ENCODE peak calls at places on chromosomes 1 and 21, in seven cellular contexts. One of them, this sample, is unnamed.

GRCh38 chr1:196410768-196411167 is 197.5 kb downstream of the KCNT2 start:
- DNase-seq in CD8-positive, alpha-beta T cell: no peak
- DNase-seq in mesenchymal stem cell: no peak
- DNase-seq in H9: no peak
- DNase-seq in naive thymus-derived CD4-positive, alpha-beta T cell: no peak
- DNase-seq in HCT116: no peak
- DNase-seq in pancreas: no peak
- DNase-seq in this sample: no peak

GRCh38 chr1:203702130-203702577 is 62.8 kb upstream of the LAX1 start:
- DNase-seq in CD8-positive, alpha-beta T cell: peak; percentile 57
- DNase-seq in mesenchymal stem cell: peak; percentile 53
- DNase-seq in H9: peak; percentile 66
- DNase-seq in naive thymus-derived CD4-positive, alpha-beta T cell: peak; percentile 63
- DNase-seq in HCT116: peak; percentile 35
- DNase-seq in pancreas: no peak
- DNase-seq in this sample: peak; percentile 27

GRCh38 chr1:163406787-163407186 is 85.0 kb downstream of the NUF2 start:
- DNase-seq in CD8-positive, alpha-beta T cell: no peak
- DNase-seq in mesenchymal stem cell: no peak
- DNase-seq in H9: no peak
- DNase-seq in naive thymus-derived CD4-positive, alpha-beta T cell: no peak
- DNase-seq in HCT116: no peak
- DNase-seq in pancreas: no peak
- DNase-seq in this sample: no peak

GRCh38 chr1:76961181-76961580 is 93.9 kb downstream of the ST6GALNAC5 start:
- DNase-seq in CD8-positive, alpha-beta T cell: no peak
- DNase-seq in mesenchymal stem cell: no peak
- DNase-seq in H9: no peak
- DNase-seq in naive thymus-derived CD4-positive, alpha-beta T cell: no peak
- DNase-seq in HCT116: no peak
- DNase-seq in pancreas: no peak
- DNase-seq in this sample: no peak

GRCh38 chr1:223183268-223183862 is 40.3 kb upstream of the TLR5 start:
- DNase-seq in CD8-positive, alpha-beta T cell: no peak
- DNase-seq in mesenchymal stem cell: no peak
- DNase-seq in H9: no peak
- DNase-seq in naive thymus-derived CD4-positive, alpha-beta T cell: no peak
- DNase-seq in HCT116: no peak
- DNase-seq in pancreas: no peak
- DNase-seq in this sample: no peak

GRCh38 chr21:31860851-31861250 is 12.0 kb upstream of the HUNK start:
- DNase-seq in CD8-positive, alpha-beta T cell: no peak
- DNase-seq in mesenchymal stem cell: no peak
- DNase-seq in H9: no peak
- DNase-seq in naive thymus-derived CD4-positive, alpha-beta T cell: no peak
- DNase-seq in HCT116: no peak
- DNase-seq in pancreas: no peak
- DNase-seq in this sample: no peak

GRCh38 chr1:64539808-64540207 is 69.9 kb downstream of the CACHD1 start:
- DNase-seq in CD8-positive, alpha-beta T cell: no peak
- DNase-seq in mesenchymal stem cell: no peak
- DNase-seq in H9: no peak
- DNase-seq in naive thymus-derived CD4-positive, alpha-beta T cell: no peak
- DNase-seq in HCT116: no peak
- DNase-seq in pancreas: peak; percentile 71
- DNase-seq in this sample: no peak

GRCh38 chr1:244964112-244964971 is 100.0 kb upstream of the HNRNPU start:
- DNase-seq in CD8-positive, alpha-beta T cell: no peak
- DNase-seq in mesenchymal stem cell: peak; percentile 90
- DNase-seq in H9: no peak
- DNase-seq in naive thymus-derived CD4-positive, alpha-beta T cell: no peak
- DNase-seq in HCT116: no peak
- DNase-seq in pancreas: peak; percentile 29
- DNase-seq in this sample: no peak

GRCh38 chr1:150995896-150996295 is 10.8 kb downstream of the MINDY1 start:
- DNase-seq in CD8-positive, alpha-beta T cell: no peak
- DNase-seq in mesenchymal stem cell: peak; percentile 70
- DNase-seq in H9: peak; percentile 62
- DNase-seq in naive thymus-derived CD4-positive, alpha-beta T cell: no peak
- DNase-seq in HCT116: no peak
- DNase-seq in pancreas: no peak
- DNase-seq in this sample: no peak

GRCh38 chr21:34019402-34019801 is 54.0 kb upstream of the MRPS6 start:
- DNase-seq in CD8-positive, alpha-beta T cell: no peak
- DNase-seq in mesenchymal stem cell: no peak
- DNase-seq in H9: no peak
- DNase-seq in naive thymus-derived CD4-positive, alpha-beta T cell: no peak
- DNase-seq in HCT116: no peak
- DNase-seq in pancreas: no peak
- DNase-seq in this sample: no peak

GRCh38 chr21:34018185-34018584 is 55.2 kb upstream of the MRPS6 start:
- DNase-seq in CD8-positive, alpha-beta T cell: no peak
- DNase-seq in mesenchymal stem cell: no peak
- DNase-seq in H9: no peak
- DNase-seq in naive thymus-derived CD4-positive, alpha-beta T cell: no peak
- DNase-seq in HCT116: no peak
- DNase-seq in pancreas: no peak
- DNase-seq in this sample: no peak

GRCh38 chr21:34018910-34019309 is 54.5 kb upstream of the MRPS6 start:
- DNase-seq in CD8-positive, alpha-beta T cell: no peak
- DNase-seq in mesenchymal stem cell: no peak
- DNase-seq in H9: no peak
- DNase-seq in naive thymus-derived CD4-positive, alpha-beta T cell: no peak
- DNase-seq in HCT116: no peak
- DNase-seq in pancreas: no peak
- DNase-seq in this sample: no peak

GRCh38 chr21:34020005-34020847 is 53.2 kb upstream of the MRPS6 start:
- DNase-seq in CD8-positive, alpha-beta T cell: no peak
- DNase-seq in mesenchymal stem cell: no peak
- DNase-seq in H9: no peak
- DNase-seq in naive thymus-derived CD4-positive, alpha-beta T cell: no peak
- DNase-seq in HCT116: no peak
- DNase-seq in pancreas: no peak
- DNase-seq in this sample: no peak

GRCh38 chr21:34017127-34017961 is 56.0 kb upstream of the MRPS6 start:
- DNase-seq in CD8-positive, alpha-beta T cell: no peak
- DNase-seq in mesenchymal stem cell: no peak
- DNase-seq in H9: no peak
- DNase-seq in naive thymus-derived CD4-positive, alpha-beta T cell: no peak
- DNase-seq in HCT116: no peak
- DNase-seq in pancreas: no peak
- DNase-seq in this sample: no peak
- H3K9me3 ChIP-seq in CD8-positive, alpha-beta T cell: peaks cover 6% of the 10 kb centered on the region
- H3K9me3 ChIP-seq in mesenchymal stem cell: peaks cover 52% of the 10 kb centered on the region
- H3K9me3 ChIP-seq in H9: no peaks in the 10 kb centered on the region
- H3K9me3 ChIP-seq in naive thymus-derived CD4-positive, alpha-beta T cell: no peaks in the 10 kb centered on the region
- H3K9me3 ChIP-seq in HCT116: peaks cover 7% of the 10 kb centered on the region
- H3K9me3 ChIP-seq in pancreas: no peaks in the 10 kb centered on the region
- H3K9me3 ChIP-seq in this sample: no peaks in the 10 kb centered on the region

GRCh38 chr1:33714421-33714820 is 149.5 kb upstream of the HMGB4 start:
- DNase-seq in CD8-positive, alpha-beta T cell: no peak
- DNase-seq in mesenchymal stem cell: no peak
- DNase-seq in H9: no peak
- DNase-seq in naive thymus-derived CD4-positive, alpha-beta T cell: no peak
- DNase-seq in HCT116: no peak
- DNase-seq in pancreas: no peak
- DNase-seq in this sample: no peak

GRCh38 chr1:33719771-33720670 is 143.9 kb upstream of the HMGB4 start:
- DNase-seq in CD8-positive, alpha-beta T cell: no peak
- DNase-seq in mesenchymal stem cell: no peak
- DNase-seq in H9: peak; percentile 12
- DNase-seq in naive thymus-derived CD4-positive, alpha-beta T cell: no peak
- DNase-seq in HCT116: no peak
- DNase-seq in pancreas: no peak
- DNase-seq in this sample: no peak

GRCh38 chr1:33718166-33718565 is 145.7 kb upstream of the HMGB4 start:
- DNase-seq in CD8-positive, alpha-beta T cell: no peak
- DNase-seq in mesenchymal stem cell: no peak
- DNase-seq in H9: peak; percentile 17
- DNase-seq in naive thymus-derived CD4-positive, alpha-beta T cell: no peak
- DNase-seq in HCT116: no peak
- DNase-seq in pancreas: no peak
- DNase-seq in this sample: no peak

GRCh38 chr1:33715195-33715811 is 148.6 kb upstream of the HMGB4 start:
- DNase-seq in CD8-positive, alpha-beta T cell: no peak
- DNase-seq in mesenchymal stem cell: no peak
- DNase-seq in H9: no peak
- DNase-seq in naive thymus-derived CD4-positive, alpha-beta T cell: no peak
- DNase-seq in HCT116: no peak
- DNase-seq in pancreas: no peak
- DNase-seq in this sample: no peak

DNA sequence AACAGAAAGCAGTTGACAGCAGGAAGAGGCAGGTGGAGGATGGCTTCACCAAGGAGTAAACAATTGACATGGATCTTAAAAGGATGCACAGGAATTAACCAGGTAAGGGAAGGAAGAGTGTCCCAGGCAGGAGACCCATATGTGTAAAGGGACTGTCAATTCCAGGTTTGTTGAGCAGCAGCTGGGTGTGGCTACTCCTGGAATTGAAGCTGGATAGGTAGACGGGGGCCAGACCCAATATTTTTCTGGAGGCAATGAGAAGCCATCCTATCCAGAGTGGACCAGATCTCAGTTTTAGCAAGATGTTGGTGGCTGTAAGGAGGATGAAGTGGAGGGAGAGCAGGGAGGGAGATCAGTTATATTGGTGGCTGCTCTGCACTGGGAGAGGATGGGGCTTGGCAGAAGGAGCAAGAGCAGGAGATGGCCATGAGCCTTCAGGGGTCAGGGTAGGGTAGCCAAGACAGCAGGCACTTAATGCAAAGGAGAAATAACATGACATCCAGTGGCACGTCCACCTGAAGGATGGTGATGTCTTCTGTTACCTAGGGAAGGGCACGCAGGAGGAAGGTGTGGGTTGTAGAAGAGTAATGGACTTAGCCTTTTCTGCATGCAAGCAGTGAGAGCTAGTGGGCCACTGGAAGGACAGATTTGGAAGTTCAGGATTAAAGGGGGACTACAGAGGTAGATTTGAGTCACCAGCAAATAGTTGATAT is 146.7 kb upstream of the HMGB4 start:
- DNase-seq in CD8-positive, alpha-beta T cell: no peak
- DNase-seq in mesenchymal stem cell: no peak
- DNase-seq in H9: no peak
- DNase-seq in naive thymus-derived CD4-positive, alpha-beta T cell: no peak
- DNase-seq in HCT116: no peak
- DNase-seq in pancreas: no peak
- DNase-seq in this sample: no peak
- H3K9me3 ChIP-seq in CD8-positive, alpha-beta T cell: no peaks in the 10 kb centered on the region
- H3K9me3 ChIP-seq in mesenchymal stem cell: no peaks in the 10 kb centered on the region
- H3K9me3 ChIP-seq in H9: no peaks in the 10 kb centered on the region
- H3K9me3 ChIP-seq in naive thymus-derived CD4-positive, alpha-beta T cell: no peaks in the 10 kb centered on the region
- H3K9me3 ChIP-seq in HCT116: no peaks in the 10 kb centered on the region
- H3K9me3 ChIP-seq in pancreas: no peaks in the 10 kb centered on the region
- H3K9me3 ChIP-seq in this sample: no peaks in the 10 kb centered on the region

GRCh38 chr1:107858323-107858722 is 106.7 kb downstream of the VAV3 start:
- DNase-seq in CD8-positive, alpha-beta T cell: no peak
- DNase-seq in mesenchymal stem cell: no peak
- DNase-seq in H9: no peak
- DNase-seq in naive thymus-derived CD4-positive, alpha-beta T cell: no peak
- DNase-seq in HCT116: no peak
- DNase-seq in pancreas: no peak
- DNase-seq in this sample: no peak

GRCh38 chr1:107863342-107863741 is 101.6 kb downstream of the VAV3 start:
- DNase-seq in CD8-positive, alpha-beta T cell: no peak
- DNase-seq in mesenchymal stem cell: no peak
- DNase-seq in H9: no peak
- DNase-seq in naive thymus-derived CD4-positive, alpha-beta T cell: no peak
- DNase-seq in HCT116: no peak
- DNase-seq in pancreas: no peak
- DNase-seq in this sample: no peak

GRCh38 chr1:107866870-107867269 is 98.1 kb downstream of the VAV3 start:
- DNase-seq in CD8-positive, alpha-beta T cell: no peak
- DNase-seq in mesenchymal stem cell: no peak
- DNase-seq in H9: no peak
- DNase-seq in naive thymus-derived CD4-positive, alpha-beta T cell: no peak
- DNase-seq in HCT116: no peak
- DNase-seq in pancreas: no peak
- DNase-seq in this sample: no peak

GRCh38 chr1:107865627-107866026 is 99.4 kb downstream of the VAV3 start:
- DNase-seq in CD8-positive, alpha-beta T cell: no peak
- DNase-seq in mesenchymal stem cell: no peak
- DNase-seq in H9: no peak
- DNase-seq in naive thymus-derived CD4-positive, alpha-beta T cell: no peak
- DNase-seq in HCT116: no peak
- DNase-seq in pancreas: no peak
- DNase-seq in this sample: no peak

DNA sequence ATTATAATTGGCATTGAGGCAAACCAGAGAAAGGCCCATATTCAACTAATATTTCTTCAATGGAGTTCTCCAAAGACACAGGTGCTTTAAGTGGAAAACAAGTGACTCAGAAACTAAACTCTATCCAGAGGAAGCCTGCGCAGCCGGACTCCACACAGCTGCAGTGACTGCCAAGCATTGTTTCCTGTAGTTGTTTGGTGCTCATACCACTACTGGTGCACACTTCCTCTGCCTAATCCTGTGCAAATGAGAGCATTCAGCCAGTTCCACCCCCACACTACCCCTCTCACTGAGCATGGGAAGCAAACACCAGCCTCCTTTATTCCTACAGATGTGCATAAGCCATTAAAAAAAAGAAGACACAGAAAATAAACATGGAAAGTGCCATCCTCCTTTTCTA is 102.9 kb downstream of the VAV3 start:
- DNase-seq in CD8-positive, alpha-beta T cell: no peak
- DNase-seq in mesenchymal stem cell: no peak
- DNase-seq in H9: no peak
- DNase-seq in naive thymus-derived CD4-positive, alpha-beta T cell: no peak
- DNase-seq in HCT116: no peak
- DNase-seq in pancreas: no peak
- DNase-seq in this sample: no peak
- H3K9me3 ChIP-seq in CD8-positive, alpha-beta T cell: no peaks in the 10 kb centered on the region
- H3K9me3 ChIP-seq in mesenchymal stem cell: no peaks in the 10 kb centered on the region
- H3K9me3 ChIP-seq in H9: no peaks in the 10 kb centered on the region
- H3K9me3 ChIP-seq in naive thymus-derived CD4-positive, alpha-beta T cell: no peaks in the 10 kb centered on the region
- H3K9me3 ChIP-seq in HCT116: no peaks in the 10 kb centered on the region
- H3K9me3 ChIP-seq in pancreas: no peaks in the 10 kb centered on the region
- H3K9me3 ChIP-seq in this sample: no peaks in the 10 kb centered on the region

GRCh38 chr1:12640958-12641272 is 3.0 kb upstream of the AADACL4 start:
- DNase-seq in CD8-positive, alpha-beta T cell: no peak
- DNase-seq in mesenchymal stem cell: no peak
- DNase-seq in H9: no peak
- DNase-seq in naive thymus-derived CD4-positive, alpha-beta T cell: no peak
- DNase-seq in HCT116: no peak
- DNase-seq in pancreas: no peak
- DNase-seq in this sample: no peak

GRCh38 chr1:12643079-12643478 is 806 bp upstream of the AADACL4 start:
- DNase-seq in CD8-positive, alpha-beta T cell: no peak
- DNase-seq in mesenchymal stem cell: no peak
- DNase-seq in H9: no peak
- DNase-seq in naive thymus-derived CD4-positive, alpha-beta T cell: no peak
- DNase-seq in HCT116: no peak
- DNase-seq in pancreas: no peak
- DNase-seq in this sample: no peak

GRCh38 chr1:12644829-12645228 is 944 bp downstream of the AADACL4 start:
- DNase-seq in CD8-positive, alpha-beta T cell: no peak
- DNase-seq in mesenchymal stem cell: no peak
- DNase-seq in H9: no peak
- DNase-seq in naive thymus-derived CD4-positive, alpha-beta T cell: no peak
- DNase-seq in HCT116: no peak
- DNase-seq in pancreas: no peak
- DNase-seq in this sample: no peak

GRCh38 chr1:12644237-12644636 is 352 bp downstream of the AADACL4 start:
- DNase-seq in CD8-positive, alpha-beta T cell: no peak
- DNase-seq in mesenchymal stem cell: no peak
- DNase-seq in H9: no peak
- DNase-seq in naive thymus-derived CD4-positive, alpha-beta T cell: no peak
- DNase-seq in HCT116: no peak
- DNase-seq in pancreas: no peak
- DNase-seq in this sample: no peak

GRCh38 chr1:12643785-12644184 is at the start of gene AADACL4:
- DNase-seq in CD8-positive, alpha-beta T cell: no peak
- DNase-seq in mesenchymal stem cell: no peak
- DNase-seq in H9: no peak
- DNase-seq in naive thymus-derived CD4-positive, alpha-beta T cell: no peak
- DNase-seq in HCT116: no peak
- DNase-seq in pancreas: no peak
- DNase-seq in this sample: no peak
- H3K9me3 ChIP-seq in CD8-positive, alpha-beta T cell: peaks cover 9% of the 10 kb centered on the region
- H3K9me3 ChIP-seq in mesenchymal stem cell: peaks cover 19% of the 10 kb centered on the region
- H3K9me3 ChIP-seq in H9: peaks cover 15% of the 10 kb centered on the region
- H3K9me3 ChIP-seq in naive thymus-derived CD4-positive, alpha-beta T cell: no peaks in the 10 kb centered on the region
- H3K9me3 ChIP-seq in HCT116: peaks cover 14% of the 10 kb centered on the region
- H3K9me3 ChIP-seq in pancreas: no peaks in the 10 kb centered on the region
- H3K9me3 ChIP-seq in this sample: peaks cover 7% of the 10 kb centered on the region